ENCODE peak calls at places on chromosomes 16 and 17, in seven cellular contexts. A is HCT116, G is spleen, K is BJ, F is choroid plexus epithelial cell, R is A549, L is transverse colon. U is an unnamed sample.

GRCh38 chr17:70661342-70662222 is 492.2 kb downstream of the KCNJ2 start:
- DNase-seq in A (no peak), G (no peak), K (no peak), F (peak), R (peak), L (peak), U (no peak)

GRCh38 chr16:59296002-59296401 is 561.9 kb upstream of the GOT2 start:
- DNase-seq in A (no peak), G (no peak), K (no peak), F (no peak), R (no peak), L (no peak), U (no peak)

GRCh38 chr16:53955221-53955875 is 251.4 kb downstream of the FTO start:
- DNase-seq in A (no peak), G (no peak), K (no peak), F (no peak), R (no peak), L (no peak), U (no peak)

GRCh38 chr17:3738562-3739295 is 15.0 kb downstream of the HASPIN start:
- DNase-seq in A (no peak), G (no peak), K (no peak), F (no peak), R (no peak), L (peak), U (no peak)

GRCh38 chr17:29760279-29760721 is 137.6 kb upstream of the CORO6 start:
- DNase-seq in A (no peak), G (no peak), K (no peak), F (peak), R (no peak), L (peak), U (peak)

GRCh38 chr16:10031473-10031872 is 150.8 kb downstream of the GRIN2A start:
- DNase-seq in A (no peak), G (no peak), K (no peak), F (no peak), R (no peak), L (no peak), U (no peak)

GRCh38 chr17:40122944-40123810 is 1.4 kb downstream of the MSL1 start:
- DNase-seq in A (no peak), G (peak), K (no peak), F (peak), R (peak), L (peak), U (no peak)

GRCh38 chr17:41666708-41667279 is 21.9 kb upstream of the EIF1 start:
- DNase-seq in A (peak), G (peak), K (no peak), F (peak), R (peak), L (peak), U (peak)

GRCh38 chr17:57251211-57251787 is 5.0 kb upstream of the MSI2 start:
- DNase-seq in A (no peak), G (no peak), K (no peak), F (no peak), R (no peak), L (no peak), U (no peak)

GRCh38 chr17:82320956-82321927 is 3.8 kb upstream of the CD7 start:
- DNase-seq in A (no peak), G (peak), K (no peak), F (no peak), R (no peak), L (peak), U (peak)

GRCh38 chr16:56561126-56561525 is 3.7 kb upstream of the MT4 start:
- DNase-seq in A (no peak), G (no peak), K (no peak), F (no peak), R (no peak), L (no peak), U (no peak)

GRCh38 chr16:1772362-1772907 is at the start of gene EME2:
- DNase-seq in A (no peak), G (no peak), K (no peak), F (peak), R (peak), L (peak), U (no peak)

GRCh38 chr17:28370744-28371103 is 617 bp upstream of the VTN start:
- DNase-seq in A (no peak), G (no peak), K (no peak), F (no peak), R (no peak), L (no peak), U (no peak)

GRCh38 chr16:68281368-68282063 is 17.2 kb downstream of the SLC7A6 start:
- DNase-seq in A (no peak), G (no peak), K (no peak), F (no peak), R (no peak), L (no peak), U (no peak)

GRCh38 chr17:77610980-77611641 is 347.4 kb upstream of the TNRC6C start:
- DNase-seq in A (no peak), G (peak), K (peak), F (no peak), R (no peak), L (no peak), U (no peak)

GRCh38 chr17:67836205-67836987 is 11.1 kb downstream of the BPTF start:
- DNase-seq in A (no peak), G (no peak), K (peak), F (peak), R (no peak), L (no peak), U (peak)

GRCh38 chr17:35890774-35891155 is 10.6 kb upstream of the CCL5 start:
- DNase-seq in A (no peak), G (peak), K (no peak), F (peak), R (no peak), L (peak), U (no peak)

GRCh38 chr17:21214015-21214776 is at the start of gene TMEM11:
- DNase-seq in A (peak), G (peak), K (peak), F (peak), R (peak), L (peak), U (peak)

DNA sequence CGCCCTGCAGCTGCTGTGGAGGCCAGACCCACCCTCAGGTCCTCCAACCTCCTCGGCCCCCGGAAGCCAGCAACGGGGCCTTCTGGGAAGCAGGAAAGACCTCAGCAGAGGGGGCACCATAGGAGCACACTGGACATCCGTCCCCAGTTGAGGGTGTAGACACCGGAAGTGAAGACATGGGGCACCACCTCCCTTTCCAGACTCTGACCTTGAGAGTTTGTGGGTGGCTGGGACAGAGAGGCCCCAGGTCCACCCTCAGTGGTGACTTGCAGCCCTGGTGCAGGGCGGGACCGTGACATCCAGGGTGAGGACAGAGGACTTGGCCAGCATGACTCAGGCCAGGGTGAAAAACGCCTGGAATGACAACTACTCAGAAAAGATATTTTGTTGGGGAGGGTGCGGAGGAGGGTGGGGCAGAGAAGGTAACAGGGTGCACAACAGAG is 19.9 kb downstream of the CEP295NL start:
- DNase-seq in A (peak), G (peak), K (peak), F (peak), R (peak), L (peak), U (peak)
- H3K4me3 ChIP-seq in A (peak), G (peak), K (peak), F (peak), R (peak), L (no peak), U (peak)

DNA sequence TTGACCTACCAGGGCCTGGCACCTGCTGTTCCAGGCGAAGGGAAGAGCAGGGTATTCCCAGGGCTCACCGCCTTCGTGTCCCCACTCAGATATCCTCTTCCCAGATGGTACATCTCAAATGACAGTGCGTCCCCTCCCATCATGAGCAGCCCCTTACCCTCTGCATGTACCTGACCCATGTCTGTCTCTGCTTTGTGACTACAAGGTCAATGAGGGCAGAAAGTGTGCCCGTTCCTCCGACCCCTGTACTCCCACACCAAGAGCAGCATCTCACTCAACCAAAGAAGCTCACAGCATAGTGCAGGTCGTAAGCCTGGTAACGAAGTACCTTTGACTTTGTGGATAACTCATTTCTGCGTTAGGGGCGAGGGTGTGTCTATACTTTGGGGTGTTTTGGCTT is 142.6 kb downstream of the KATNIP start:
- DNase-seq in A (no peak), G (no peak), K (no peak), F (no peak), R (no peak), L (no peak), U (no peak)
- TF ChIP-seq CTCF in A (no peak), G (no peak), K (no peak), F (no peak), R (no peak), L (no peak), U (no peak)

DNA sequence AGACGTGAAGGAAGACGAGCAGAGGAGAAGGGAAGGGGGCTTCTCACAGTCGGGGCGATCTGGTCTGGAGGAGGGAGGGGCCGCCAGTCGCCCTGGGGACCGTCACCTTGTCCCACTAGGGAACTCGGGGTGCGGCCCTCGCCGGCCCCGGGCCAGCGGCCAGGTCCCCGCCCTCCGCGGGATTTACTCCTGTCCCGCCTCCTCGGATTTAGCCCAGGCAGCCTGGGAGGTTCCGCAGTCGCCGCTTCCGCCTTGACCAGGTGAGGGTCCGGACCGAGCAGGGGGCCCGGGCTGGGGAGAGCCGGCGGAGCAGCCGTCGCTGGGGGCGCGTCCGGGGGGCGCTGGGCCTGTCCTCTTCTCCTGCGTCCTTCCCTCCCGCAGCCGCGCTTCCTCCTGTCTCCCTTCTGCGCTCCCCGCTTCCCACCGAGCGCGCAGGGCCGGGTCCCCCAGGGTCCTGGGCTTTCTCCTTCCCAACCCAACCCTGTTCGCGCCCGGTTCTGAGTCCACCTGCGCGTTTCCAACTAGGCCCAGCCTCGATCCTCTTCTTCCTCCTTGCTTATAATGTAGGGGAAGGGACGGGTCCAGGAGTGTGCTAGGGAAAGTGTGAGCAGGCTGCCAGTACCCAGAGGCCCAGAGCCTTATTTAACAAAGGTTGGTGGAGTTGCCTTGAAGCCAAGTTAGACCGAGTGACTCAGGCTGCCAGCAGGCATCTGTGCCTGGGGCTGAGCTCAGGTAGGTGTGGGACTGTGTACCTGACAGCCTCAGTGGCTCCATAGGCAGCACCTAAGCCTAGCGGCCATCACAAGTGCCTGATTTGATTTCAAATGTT is at the start of gene TNK1:
- DNase-seq in A (no peak), G (peak), K (no peak), F (no peak), R (no peak), L (peak), U (no peak)
- H3K4me3 ChIP-seq in A (peak), G (peak), K (peak), F (peak), R (peak), L (peak), U (peak)

GRCh38 chr17:49036270-49036626 is 39.1 kb downstream of the IGF2BP1 start:
- DNase-seq in A (no peak), G (no peak), K (no peak), F (no peak), R (no peak), L (no peak), U (no peak)
- TF ChIP-seq CTCF in A (no peak), G (no peak), K (no peak), F (no peak), R (peak), L (peak), U (no peak)

GRCh38 chr17:76252040-76252954 is 12.0 kb upstream of the RNF157 start:
- DNase-seq in A (no peak), G (peak), K (peak), F (peak), R (peak), L (peak), U (peak)
- H3K4me3 ChIP-seq in A (no peak), G (peak), K (no peak), F (no peak), R (no peak), L (no peak), U (no peak)

U was measured in fibroblast of pulmonary artery.